ENCODE peak calls at places on chromosomes 4 and X, in eight cellular contexts. O is upper lobe of left lung, G is IMR-90, Z is right lobe of liver, Y is prostate gland, X is suprapubic skin, U is heart left ventricle, D is ovary. P is an unnamed sample. For H3K27me3, the result is how much of the 10 kb centered on the place peaks cover.

GRCh38 chr4:101349346-101350064 is 2.2 kb upstream of the PPP3CA start:
- DNase-seq in D (peak), G (no peak), X (no peak), Z (peak), U (peak), O (no peak), Y (peak), P (peak)

GRCh38 chr4:104905546-104905945 is 241.1 kb upstream of the TET2 start:
- DNase-seq in D (no peak), O (no peak), X (no peak), Z (no peak), U (no peak), G (no peak), Y (no peak), P (no peak)

GRCh38 chr4:2417196-2417764 is 1.2 kb downstream of the ZFYVE28 start:
- DNase-seq in Z (no peak), U (no peak), G (no peak), X (no peak), D (no peak), O (peak), Y (no peak), P (no peak)

GRCh38 chr4:74640111-74640903 is 154.0 kb downstream of the BTC start:
- DNase-seq in X (no peak), D (no peak), U (no peak), Z (no peak), G (peak), Y (no peak), O (no peak), P (no peak)

GRCh38 chrX:103367502-103367901 is 8.8 kb upstream of the BEX3 start:
- DNase-seq in O (no peak), X (no peak), D (no peak), Y (no peak), G (peak), Z (no peak), U (no peak), P (no peak)

GRCh38 chrX:69153060-69153730 is 12.1 kb downstream of the PJA1 start:
- DNase-seq in G (peak), X (no peak), Z (no peak), Y (no peak), U (no peak), D (peak), O (no peak), P (peak)

GRCh38 chr4:173943547-173943946 is 339.9 kb downstream of the FBXO8 start:
- DNase-seq in O (no peak), D (no peak), Y (no peak), G (no peak), X (no peak), U (no peak), Z (no peak), P (no peak)

GRCh38 chrX:46375831-46376230 is 169.4 kb downstream of the ZNF674 start:
- DNase-seq in D (no peak), O (no peak), U (no peak), G (no peak), Z (no peak), X (no peak), Y (no peak), P (no peak)

DNA sequence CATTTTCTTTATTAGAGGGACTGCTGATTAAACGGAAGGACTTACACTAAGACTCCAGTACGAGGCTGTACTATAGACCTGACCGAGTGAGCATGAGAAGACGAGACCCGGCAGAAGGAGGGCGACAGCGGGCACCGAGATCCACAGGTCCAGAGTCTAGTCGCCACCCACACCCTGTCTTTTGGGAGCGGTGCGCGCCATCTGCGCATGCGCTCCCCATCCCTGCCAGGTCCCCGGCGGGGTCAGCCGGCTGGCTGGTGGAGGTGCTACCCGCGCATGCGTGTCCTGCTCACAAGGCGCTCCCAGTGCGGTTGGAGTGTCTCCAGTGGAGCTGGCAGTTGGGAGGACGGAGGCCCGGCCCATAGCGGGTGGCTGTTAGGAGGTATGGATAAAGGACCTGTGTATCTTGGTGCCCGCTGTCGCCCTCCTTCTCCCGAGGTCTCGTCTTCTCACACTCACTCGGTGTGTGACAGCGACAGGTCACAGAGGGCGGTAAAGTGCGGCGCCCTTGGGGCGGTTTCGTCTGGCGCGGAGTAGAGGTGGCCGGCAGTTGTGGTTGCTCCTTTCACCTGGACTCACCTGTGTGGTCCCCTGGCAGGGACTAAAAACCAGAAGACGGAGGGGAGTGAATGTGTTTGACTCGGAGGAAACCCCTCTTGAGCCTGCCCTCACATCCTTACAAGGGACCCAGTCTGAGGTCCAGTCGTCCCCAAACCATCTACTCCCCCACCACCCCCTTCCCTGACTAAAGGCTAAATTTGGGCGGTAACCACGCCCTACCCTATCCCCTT is 7.6 kb upstream of the HSD17B10 start:
- DNase-seq in G (peak), Z (peak), U (peak), X (peak), D (peak), Y (peak), O (peak), P (peak)
- TF ChIP-seq POLR2A in G (no peak), Z (peak), U (peak), X (no peak), D (no peak), Y (no peak), O (no peak), P (no peak)

DNA sequence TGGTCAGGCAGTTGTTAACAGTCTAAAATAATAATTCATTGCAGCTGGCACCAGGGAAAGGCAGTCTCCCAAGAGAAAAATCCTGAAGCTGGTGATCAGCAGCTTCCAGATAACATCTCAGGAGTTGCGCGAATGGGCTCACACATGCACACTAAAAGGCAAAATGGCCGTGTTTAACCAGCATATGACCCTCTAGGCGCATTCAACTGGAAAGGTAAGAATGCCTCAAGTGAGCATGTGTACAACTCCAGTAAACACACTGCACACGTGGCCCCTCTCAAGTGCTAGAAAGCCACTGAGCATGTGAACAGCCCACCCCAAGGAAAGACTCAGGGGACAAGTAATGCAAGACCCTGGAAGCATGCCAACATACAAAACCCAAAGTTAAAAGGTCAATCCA is 33.1 kb downstream of the STPG2 start:
- DNase-seq in Y (no peak), O (no peak), Z (no peak), D (no peak), U (no peak), X (no peak), G (no peak), P (no peak)
- H3K27ac ChIP-seq in Y (no peak), O (no peak), Z (no peak), D (no peak), U (no peak), X (no peak), G (no peak), P (no peak)

DNA sequence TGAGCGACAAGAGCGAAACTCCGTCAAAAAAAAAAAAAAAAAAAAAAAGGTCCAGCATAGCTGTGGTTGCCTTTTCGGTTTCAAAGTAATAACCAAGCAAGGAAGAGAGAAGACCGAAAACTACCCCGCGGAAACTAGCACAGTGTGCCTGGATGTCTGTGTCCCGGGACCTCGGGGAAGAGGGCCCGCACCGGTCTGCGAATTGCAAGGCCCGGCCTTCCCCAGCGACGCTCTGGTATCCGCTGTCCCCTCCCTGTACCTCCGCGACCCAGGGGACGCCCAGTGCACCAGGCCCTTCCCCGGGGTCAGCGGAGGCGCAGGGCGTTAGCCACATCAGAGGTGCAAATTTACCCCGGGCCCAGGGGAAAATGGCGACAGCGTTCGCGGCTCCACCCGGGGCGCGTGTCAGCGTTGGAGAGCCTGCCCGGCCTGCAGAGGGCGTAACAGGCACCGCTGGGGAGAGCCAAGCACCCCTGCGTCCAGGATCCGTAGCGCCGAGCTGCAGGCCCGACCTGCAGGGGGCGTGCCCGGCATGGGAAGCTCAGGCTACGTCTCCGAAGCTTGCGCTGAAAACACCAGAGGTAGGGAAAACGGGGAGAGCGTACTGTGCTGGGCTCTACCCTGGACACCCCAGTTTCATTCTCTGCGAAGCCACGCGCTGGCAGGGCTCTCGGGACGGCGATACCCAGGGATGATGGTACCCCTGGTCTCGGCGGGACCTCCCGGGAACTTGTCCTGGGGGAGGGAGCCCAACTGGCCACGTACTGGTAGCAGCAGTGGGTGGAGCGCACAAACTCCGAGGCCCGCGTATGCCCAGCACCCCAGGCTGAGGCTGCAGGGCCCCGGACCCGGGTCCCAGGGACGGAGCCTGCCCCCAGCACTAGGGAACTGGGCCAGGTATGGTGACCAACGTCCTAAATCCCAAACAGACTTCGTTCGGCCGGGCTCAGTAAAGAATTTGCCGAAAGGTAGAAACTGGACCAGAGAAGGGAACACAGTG is 16.2 kb downstream of the NKX6-1 start:
- DNase-seq in D (no peak), Z (peak), G (no peak), O (peak), U (no peak), Y (no peak), X (no peak), P (peak)
- H3K27me3 ChIP-seq in D (under half), Z (under half), G (half or more), O (under half), U (half or more), Y (under half), X (half or more), P (under half)

DNA sequence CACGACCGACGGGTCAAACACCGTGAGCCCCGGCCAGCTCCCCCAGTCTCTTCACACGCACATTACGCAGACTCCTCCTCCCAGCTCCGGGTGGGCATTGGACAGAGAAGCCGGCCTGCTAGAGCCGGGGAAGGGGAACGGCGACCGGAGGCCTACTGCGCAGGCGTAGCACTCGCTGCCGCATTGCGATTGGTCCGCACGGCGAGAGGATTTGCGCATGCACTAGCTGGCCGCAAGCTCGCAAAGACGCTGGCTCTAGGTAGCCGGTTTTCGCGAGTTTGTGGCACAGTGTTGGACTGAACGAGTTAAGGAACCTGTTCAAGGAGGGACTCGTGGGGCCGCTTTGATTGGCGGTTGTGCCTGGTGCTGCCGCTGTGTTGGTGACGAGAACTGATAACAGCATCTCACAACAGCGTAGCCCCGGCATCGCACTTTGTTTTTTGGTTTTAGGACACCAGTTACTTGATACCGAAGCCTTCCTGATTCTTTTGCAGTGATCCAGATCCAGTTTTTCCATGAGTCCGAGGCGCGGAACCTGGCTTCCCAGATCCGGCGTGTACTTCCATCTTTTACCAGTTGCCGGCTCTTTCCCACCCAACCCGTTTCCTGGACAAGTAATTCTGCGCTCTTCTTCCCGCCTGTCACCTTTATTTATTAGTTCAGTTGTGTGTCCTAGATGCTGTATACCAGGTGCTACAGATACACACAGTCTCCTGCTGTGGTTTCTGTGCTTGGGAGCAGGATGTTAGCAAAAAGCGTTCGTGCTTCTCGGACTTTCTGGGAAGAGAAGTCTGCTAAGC is at the start of gene AIFM1:
- DNase-seq in Y (peak), G (peak), O (peak), Z (peak), D (peak), X (peak), U (peak), P (peak)
- TF ChIP-seq POLR2A in Y (peak), G (no peak), O (peak), Z (peak), D (peak), X (peak), U (peak), P (no peak)

GRCh38 chr4:140653718-140654515 is 85.2 kb upstream of the UCP1 start:
- DNase-seq in U (no peak), Y (no peak), Z (no peak), D (peak), X (no peak), G (peak), O (no peak), P (peak)
- H3K27ac ChIP-seq in U (no peak), Y (no peak), Z (peak), D (no peak), X (no peak), G (peak), O (no peak), P (peak)

DNA sequence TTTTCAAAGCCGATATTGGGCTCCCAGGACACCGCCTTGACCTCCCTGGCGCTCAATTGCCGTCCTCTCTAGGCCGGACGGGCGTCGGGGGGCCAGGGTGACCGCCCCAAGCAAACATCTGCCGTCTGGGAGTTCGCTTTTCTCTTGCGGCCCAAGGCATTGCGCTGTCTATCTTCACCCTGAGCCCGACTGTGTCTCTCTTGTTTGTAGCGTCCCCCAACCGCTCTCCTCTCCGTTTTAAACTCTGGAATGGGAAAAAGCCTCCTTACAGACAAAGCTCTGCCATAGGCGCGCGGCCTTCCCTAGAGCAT is 551 bp upstream of the ARX start:
- DNase-seq in X (no peak), Z (no peak), G (no peak), U (no peak), O (peak), Y (no peak), D (peak), P (no peak)
- H3K27me3 ChIP-seq in X (half or more), Z (under half), G (half or more), U (half or more), O (under half), Y (under half), D (under half), P (under half)